ENCODE peak calls at places on chromosomes 13 and 19, in ten cellular contexts. C, J, Y, B, G, R, I, H, N and O are unnamed samples.

GRCh38 chr13:22210134-22210930 is 539.5 kb downstream of the FGF9 start:
- DNase-seq in C (no peak), J (no peak), Y (no peak), B (no peak), G (no peak), R (no peak), I (no peak), H (no peak), N (no peak), O (no peak)

GRCh38 chr13:99895428-99895998 is 76.1 kb downstream of the ZIC5 start:
- DNase-seq in C (no peak), J (no peak), Y (no peak), B (no peak), G (no peak), R (no peak), I (no peak), H (no peak), N (no peak), O (no peak)

GRCh38 chr19:29400917-29401711 is 124.7 kb upstream of the VSTM2B start:
- DNase-seq in C (no peak), J (peak; percentile 53), Y (no peak), B (no peak), G (no peak), R (no peak), I (no peak), H (peak; percentile 7), N (no peak), O (no peak)

GRCh38 chr19:3108775-3109174 is 14.6 kb downstream of the GNA11 start:
- DNase-seq in C (peak; percentile 85), J (no peak), Y (no peak), B (no peak), G (peak; percentile 87), R (peak; percentile 52), I (peak; percentile 58), H (peak; percentile 57), N (peak; percentile 32), O (no peak)

GRCh38 chr13:86757236-86757978 is 913.8 kb upstream of the SLITRK5 start:
- DNase-seq in C (no peak), J (no peak), Y (no peak), B (no peak), G (no peak), R (no peak), I (no peak), H (no peak), N (no peak), O (no peak)

GRCh38 chr13:51249767-51250741 is 27.9 kb downstream of the FAM124A start:
- DNase-seq in C (no peak), J (no peak), Y (no peak), B (no peak), G (no peak), R (no peak), I (no peak), H (no peak), N (no peak), O (no peak)

GRCh38 chr19:9128171-9128570 is 1.4 kb upstream of the OR7G3 start:
- DNase-seq in C (no peak), J (no peak), Y (no peak), B (no peak), G (no peak), R (no peak), I (no peak), H (no peak), N (no peak), O (no peak)

GRCh38 chr13:80047406-80047805 is 293.5 kb downstream of the SPRY2 start:
- DNase-seq in C (no peak), J (no peak), Y (no peak), B (no peak), G (no peak), R (no peak), I (no peak), H (peak; percentile 63), N (no peak), O (no peak)

GRCh38 chr13:28659611-28659970 is 661 bp downstream of the POMP start:
- DNase-seq in C (peak; percentile 76), J (no peak), Y (no peak), B (no peak), G (no peak), R (no peak), I (no peak), H (peak; percentile 71), N (no peak), O (no peak)

GRCh38 chr13:94602467-94602866 is 810 bp downstream of the GPR180 start:
- DNase-seq in C (no peak), J (no peak), Y (no peak), B (no peak), G (no peak), R (no peak), I (no peak), H (no peak), N (no peak), O (no peak)